ENCODE peak calls at places on chromosomes 13 and 19, in nine cellular contexts. One of them, this sample, is unnamed.

GRCh38 chr19:7919681-7920519 is at the start of gene SNAPC2:
- DNase-seq in NCI-H510A: peak; percentile 93
- DNase-seq in putamen: peak; percentile 90
- DNase-seq in NCI-H187: peak; percentile 70
- DNase-seq in foreskin keratinocyte: peak; percentile 81
- DNase-seq in BE2C: peak; percentile 98
- DNase-seq in GM20000: peak; percentile 94
- DNase-seq in lower leg skin: peak; percentile 96
- DNase-seq in H7: peak; percentile 96
- DNase-seq in this sample: peak; percentile 85

GRCh38 chr13:112680741-112681360 is 9.0 kb upstream of the ATP11A start:
- DNase-seq in NCI-H510A: no peak
- DNase-seq in putamen: no peak
- DNase-seq in NCI-H187: no peak
- DNase-seq in foreskin keratinocyte: no peak
- DNase-seq in BE2C: no peak
- DNase-seq in GM20000: no peak
- DNase-seq in lower leg skin: no peak
- DNase-seq in H7: no peak
- DNase-seq in this sample: no peak

GRCh38 chr13:49976314-49977258 is 20.3 kb upstream of the TRIM13 start:
- DNase-seq in NCI-H510A: peak; percentile 16
- DNase-seq in putamen: peak; percentile 72
- DNase-seq in NCI-H187: peak; percentile 64
- DNase-seq in foreskin keratinocyte: peak; percentile 30
- DNase-seq in BE2C: peak; percentile 69
- DNase-seq in GM20000: peak; percentile 67
- DNase-seq in lower leg skin: peak; percentile 37
- DNase-seq in H7: peak; percentile 74
- DNase-seq in this sample: peak; percentile 92

GRCh38 chr13:110426745-110427144 is 119.7 kb downstream of the COL4A2 start:
- DNase-seq in NCI-H510A: no peak
- DNase-seq in putamen: no peak
- DNase-seq in NCI-H187: peak; percentile 42
- DNase-seq in foreskin keratinocyte: no peak
- DNase-seq in BE2C: no peak
- DNase-seq in GM20000: no peak
- DNase-seq in lower leg skin: no peak
- DNase-seq in H7: no peak
- DNase-seq in this sample: no peak

GRCh38 chr19:22517496-22518411 is 95.6 kb upstream of the ZNF98 start:
- DNase-seq in NCI-H510A: no peak
- DNase-seq in putamen: no peak
- DNase-seq in NCI-H187: no peak
- DNase-seq in foreskin keratinocyte: no peak
- DNase-seq in BE2C: no peak
- DNase-seq in GM20000: no peak
- DNase-seq in lower leg skin: no peak
- DNase-seq in H7: peak; percentile 38
- DNase-seq in this sample: no peak

GRCh38 chr13:31930901-31931522 is 100.6 kb upstream of the FRY start:
- DNase-seq in NCI-H510A: no peak
- DNase-seq in putamen: no peak
- DNase-seq in NCI-H187: no peak
- DNase-seq in foreskin keratinocyte: no peak
- DNase-seq in BE2C: no peak
- DNase-seq in GM20000: peak; percentile 54
- DNase-seq in lower leg skin: no peak
- DNase-seq in H7: no peak
- DNase-seq in this sample: no peak

GRCh38 chr19:35780058-35780457 is 4.7 kb downstream of the ARHGAP33 start:
- DNase-seq in NCI-H510A: no peak
- DNase-seq in putamen: no peak
- DNase-seq in NCI-H187: no peak
- DNase-seq in foreskin keratinocyte: no peak
- DNase-seq in BE2C: no peak
- DNase-seq in GM20000: no peak
- DNase-seq in lower leg skin: no peak
- DNase-seq in H7: no peak
- DNase-seq in this sample: no peak

GRCh38 chr19:778910-779653 is 18.2 kb upstream of the PTBP1 start:
- DNase-seq in NCI-H510A: no peak
- DNase-seq in putamen: no peak
- DNase-seq in NCI-H187: no peak
- DNase-seq in foreskin keratinocyte: peak; percentile 92
- DNase-seq in BE2C: no peak
- DNase-seq in GM20000: no peak
- DNase-seq in lower leg skin: peak; percentile 84
- DNase-seq in H7: peak; percentile 58
- DNase-seq in this sample: no peak

GRCh38 chr13:41837668-41838067 is 123.2 kb downstream of the VWA8 start:
- DNase-seq in NCI-H510A: no peak
- DNase-seq in putamen: no peak
- DNase-seq in NCI-H187: no peak
- DNase-seq in foreskin keratinocyte: no peak
- DNase-seq in BE2C: no peak
- DNase-seq in GM20000: no peak
- DNase-seq in lower leg skin: no peak
- DNase-seq in H7: no peak
- DNase-seq in this sample: peak; percentile 66

GRCh38 chr19:39156230-39156890 is 30.8 kb downstream of the PAK4 start:
- DNase-seq in NCI-H510A: no peak
- DNase-seq in putamen: no peak
- DNase-seq in NCI-H187: no peak
- DNase-seq in foreskin keratinocyte: no peak
- DNase-seq in BE2C: peak; percentile 22
- DNase-seq in GM20000: no peak
- DNase-seq in lower leg skin: no peak
- DNase-seq in H7: peak; percentile 66
- DNase-seq in this sample: no peak

GRCh38 chr13:99385940-99386339 is 78.7 kb upstream of the GPR183 start:
- DNase-seq in NCI-H510A: no peak
- DNase-seq in putamen: no peak
- DNase-seq in NCI-H187: no peak
- DNase-seq in foreskin keratinocyte: no peak
- DNase-seq in BE2C: no peak
- DNase-seq in GM20000: no peak
- DNase-seq in lower leg skin: peak; percentile 12
- DNase-seq in H7: no peak
- DNase-seq in this sample: no peak

GRCh38 chr13:91184244-91184926 is 163.1 kb upstream of the MIR17HG start:
- DNase-seq in NCI-H510A: no peak
- DNase-seq in putamen: no peak
- DNase-seq in NCI-H187: no peak
- DNase-seq in foreskin keratinocyte: no peak
- DNase-seq in BE2C: no peak
- DNase-seq in GM20000: no peak
- DNase-seq in lower leg skin: no peak
- DNase-seq in H7: no peak
- DNase-seq in this sample: no peak

GRCh38 chr13:114099191-114099590 is 33.2 kb downstream of the RASA3 start:
- DNase-seq in NCI-H510A: no peak
- DNase-seq in putamen: no peak
- DNase-seq in NCI-H187: no peak
- DNase-seq in foreskin keratinocyte: no peak
- DNase-seq in BE2C: peak; percentile 89
- DNase-seq in GM20000: no peak
- DNase-seq in lower leg skin: peak; percentile 60
- DNase-seq in H7: peak; percentile 88
- DNase-seq in this sample: no peak

GRCh38 chr13:25608181-25608580 is 236.4 kb downstream of the ATP8A2 start:
- DNase-seq in NCI-H510A: peak; percentile 16
- DNase-seq in putamen: no peak
- DNase-seq in NCI-H187: no peak
- DNase-seq in foreskin keratinocyte: no peak
- DNase-seq in BE2C: no peak
- DNase-seq in GM20000: no peak
- DNase-seq in lower leg skin: no peak
- DNase-seq in H7: no peak
- DNase-seq in this sample: no peak

GRCh38 chr19:15087182-15087581 is 5.2 kb downstream of the OR1I1 start:
- DNase-seq in NCI-H510A: no peak
- DNase-seq in putamen: no peak
- DNase-seq in NCI-H187: no peak
- DNase-seq in foreskin keratinocyte: no peak
- DNase-seq in BE2C: no peak
- DNase-seq in GM20000: no peak
- DNase-seq in lower leg skin: no peak
- DNase-seq in H7: no peak
- DNase-seq in this sample: no peak

GRCh38 chr13:28273919-28274318 is 135.6 kb downstream of the PAN3 start:
- DNase-seq in NCI-H510A: no peak
- DNase-seq in putamen: no peak
- DNase-seq in NCI-H187: no peak
- DNase-seq in foreskin keratinocyte: no peak
- DNase-seq in BE2C: peak; percentile 36
- DNase-seq in GM20000: no peak
- DNase-seq in lower leg skin: no peak
- DNase-seq in H7: no peak
- DNase-seq in this sample: peak; percentile 29

GRCh38 chr13:79448413-79448812 is 32.5 kb upstream of the NDFIP2 start:
- DNase-seq in NCI-H510A: no peak
- DNase-seq in putamen: no peak
- DNase-seq in NCI-H187: no peak
- DNase-seq in foreskin keratinocyte: no peak
- DNase-seq in BE2C: no peak
- DNase-seq in GM20000: no peak
- DNase-seq in lower leg skin: no peak
- DNase-seq in H7: no peak
- DNase-seq in this sample: peak; percentile 79

GRCh38 chr13:105991622-105992254 is 543.7 kb downstream of the EFNB2 start:
- DNase-seq in NCI-H510A: no peak
- DNase-seq in putamen: peak; percentile 5
- DNase-seq in NCI-H187: no peak
- DNase-seq in foreskin keratinocyte: peak; percentile 100
- DNase-seq in BE2C: no peak
- DNase-seq in GM20000: no peak
- DNase-seq in lower leg skin: peak; percentile 71
- DNase-seq in H7: no peak
- DNase-seq in this sample: peak; percentile 17

GRCh38 chr19:35716735-35716984 is 1.1 kb upstream of the KMT2B start:
- DNase-seq in NCI-H510A: no peak
- DNase-seq in putamen: no peak
- DNase-seq in NCI-H187: no peak
- DNase-seq in foreskin keratinocyte: no peak
- DNase-seq in BE2C: no peak
- DNase-seq in GM20000: peak; percentile 82
- DNase-seq in lower leg skin: no peak
- DNase-seq in H7: peak; percentile 97
- DNase-seq in this sample: no peak

GRCh38 chr19:4550018-4550417 is 9.5 kb downstream of the SEMA6B start:
- DNase-seq in NCI-H510A: no peak
- DNase-seq in putamen: no peak
- DNase-seq in NCI-H187: no peak
- DNase-seq in foreskin keratinocyte: no peak
- DNase-seq in BE2C: no peak
- DNase-seq in GM20000: no peak
- DNase-seq in lower leg skin: no peak
- DNase-seq in H7: no peak
- DNase-seq in this sample: no peak

GRCh38 chr19:16825312-16826168 is 3.7 kb upstream of the SIN3B start:
- DNase-seq in NCI-H510A: no peak
- DNase-seq in putamen: peak; percentile 74
- DNase-seq in NCI-H187: no peak
- DNase-seq in foreskin keratinocyte: no peak
- DNase-seq in BE2C: peak; percentile 36
- DNase-seq in GM20000: no peak
- DNase-seq in lower leg skin: peak; percentile 55
- DNase-seq in H7: peak; percentile 80
- DNase-seq in this sample: no peak

GRCh38 chr19:28864577-28865042 is 348.3 kb downstream of the UQCRFS1 start:
- DNase-seq in NCI-H510A: no peak
- DNase-seq in putamen: no peak
- DNase-seq in NCI-H187: no peak
- DNase-seq in foreskin keratinocyte: no peak
- DNase-seq in BE2C: no peak
- DNase-seq in GM20000: no peak
- DNase-seq in lower leg skin: no peak
- DNase-seq in H7: no peak
- DNase-seq in this sample: no peak

GRCh38 chr13:78131811-78132210 is 213.2 kb upstream of the EDNRB start:
- DNase-seq in NCI-H510A: no peak
- DNase-seq in putamen: no peak
- DNase-seq in NCI-H187: no peak
- DNase-seq in foreskin keratinocyte: no peak
- DNase-seq in BE2C: no peak
- DNase-seq in GM20000: no peak
- DNase-seq in lower leg skin: no peak
- DNase-seq in H7: no peak
- DNase-seq in this sample: no peak

GRCh38 chr13:100131863-100132574 is 43.1 kb downstream of the PCCA start:
- DNase-seq in NCI-H510A: no peak
- DNase-seq in putamen: no peak
- DNase-seq in NCI-H187: no peak
- DNase-seq in foreskin keratinocyte: peak; percentile 74
- DNase-seq in BE2C: peak; percentile 34
- DNase-seq in GM20000: no peak
- DNase-seq in lower leg skin: no peak
- DNase-seq in H7: no peak
- DNase-seq in this sample: peak; percentile 18

GRCh38 chr13:71577127-71577526 is 289.9 kb downstream of the DACH1 start:
- DNase-seq in NCI-H510A: no peak
- DNase-seq in putamen: no peak
- DNase-seq in NCI-H187: no peak
- DNase-seq in foreskin keratinocyte: peak; percentile 19
- DNase-seq in BE2C: no peak
- DNase-seq in GM20000: no peak
- DNase-seq in lower leg skin: no peak
- DNase-seq in H7: no peak
- DNase-seq in this sample: no peak

GRCh38 chr13:112175162-112176075 is 108.5 kb downstream of the SOX1 start:
- DNase-seq in NCI-H510A: no peak
- DNase-seq in putamen: no peak
- DNase-seq in NCI-H187: no peak
- DNase-seq in foreskin keratinocyte: no peak
- DNase-seq in BE2C: no peak
- DNase-seq in GM20000: no peak
- DNase-seq in lower leg skin: no peak
- DNase-seq in H7: no peak
- DNase-seq in this sample: no peak

GRCh38 chr13:27170521-27171243 is 929 bp downstream of the USP12 start:
- DNase-seq in NCI-H510A: no peak
- DNase-seq in putamen: peak; percentile 20
- DNase-seq in NCI-H187: no peak
- DNase-seq in foreskin keratinocyte: no peak
- DNase-seq in BE2C: peak; percentile 54
- DNase-seq in GM20000: peak; percentile 52
- DNase-seq in lower leg skin: no peak
- DNase-seq in H7: peak; percentile 89
- DNase-seq in this sample: peak; percentile 2

GRCh38 chr13:44930907-44931676 is 58.2 kb downstream of the NUFIP1 start:
- DNase-seq in NCI-H510A: peak; percentile 8
- DNase-seq in putamen: no peak
- DNase-seq in NCI-H187: peak; percentile 19
- DNase-seq in foreskin keratinocyte: no peak
- DNase-seq in BE2C: peak; percentile 28
- DNase-seq in GM20000: no peak
- DNase-seq in lower leg skin: no peak
- DNase-seq in H7: no peak
- DNase-seq in this sample: no peak

GRCh38 chr19:14632286-14632685 is 42.4 kb downstream of the ADGRE3 start:
- DNase-seq in NCI-H510A: no peak
- DNase-seq in putamen: no peak
- DNase-seq in NCI-H187: no peak
- DNase-seq in foreskin keratinocyte: peak; percentile 1
- DNase-seq in BE2C: peak; percentile 40
- DNase-seq in GM20000: peak; percentile 35
- DNase-seq in lower leg skin: no peak
- DNase-seq in H7: peak; percentile 46
- DNase-seq in this sample: peak; percentile 43

GRCh38 chr19:5314012-5314906 is 26.4 kb downstream of the PTPRS start:
- DNase-seq in NCI-H510A: no peak
- DNase-seq in putamen: no peak
- DNase-seq in NCI-H187: no peak
- DNase-seq in foreskin keratinocyte: no peak
- DNase-seq in BE2C: no peak
- DNase-seq in GM20000: no peak
- DNase-seq in lower leg skin: no peak
- DNase-seq in H7: no peak
- DNase-seq in this sample: no peak

GRCh38 chr13:44842158-44842557 is 147.1 kb downstream of the NUFIP1 start:
- DNase-seq in NCI-H510A: no peak
- DNase-seq in putamen: no peak
- DNase-seq in NCI-H187: no peak
- DNase-seq in foreskin keratinocyte: no peak
- DNase-seq in BE2C: no peak
- DNase-seq in GM20000: no peak
- DNase-seq in lower leg skin: no peak
- DNase-seq in H7: no peak
- DNase-seq in this sample: no peak

This sample was measured in Kasumi-1.